ENCODE peak calls at places on chromosomes 16 and 17, in five cellular contexts. One of them, this sample, is unnamed.

GRCh38 chr17:12365805-12366204 is 299.9 kb upstream of the MYOCD start:
- DNase-seq in GM23248: no peak
- DNase-seq in uterus: peak; percentile 68
- DNase-seq in IMR-90: peak; percentile 72
- DNase-seq in SJSA1: no peak
- DNase-seq in this sample: no peak

GRCh38 chr17:67246648-67247415 is 1.8 kb upstream of the HELZ start:
- DNase-seq in GM23248: peak; percentile 36
- DNase-seq in uterus: no peak
- DNase-seq in IMR-90: peak; percentile 60
- DNase-seq in SJSA1: no peak
- DNase-seq in this sample: peak; percentile 75

GRCh38 chr16:64121473-64121872 is 1000.4 kb downstream of the CDH11 start:
- DNase-seq in GM23248: peak; percentile 68
- DNase-seq in uterus: no peak
- DNase-seq in IMR-90: peak; percentile 64
- DNase-seq in SJSA1: no peak
- DNase-seq in this sample: no peak

GRCh38 chr16:53789159-53789558 is 85.2 kb downstream of the FTO start:
- DNase-seq in GM23248: peak; percentile 93
- DNase-seq in uterus: no peak
- DNase-seq in IMR-90: peak; percentile 84
- DNase-seq in SJSA1: no peak
- DNase-seq in this sample: no peak

GRCh38 chr17:22503322-22503899 is 811.1 kb downstream of the KCNJ18 start:
- DNase-seq in GM23248: no peak
- DNase-seq in uterus: no peak
- DNase-seq in IMR-90: no peak
- DNase-seq in SJSA1: no peak
- DNase-seq in this sample: no peak

GRCh38 chr16:84194470-84195200 is 3.7 kb downstream of the ADAD2 start:
- DNase-seq in GM23248: no peak
- DNase-seq in uterus: no peak
- DNase-seq in IMR-90: no peak
- DNase-seq in SJSA1: no peak
- DNase-seq in this sample: no peak

GRCh38 chr17:18182978-18183333 is 672 bp upstream of the ALKBH5 start:
- DNase-seq in GM23248: peak; percentile 94
- DNase-seq in uterus: peak; percentile 89
- DNase-seq in IMR-90: peak; percentile 78
- DNase-seq in SJSA1: no peak
- DNase-seq in this sample: peak; percentile 97

GRCh38 chr17:66720027-66720426 is 114.9 kb upstream of the CACNG5 start:
- DNase-seq in GM23248: no peak
- DNase-seq in uterus: no peak
- DNase-seq in IMR-90: no peak
- DNase-seq in SJSA1: no peak
- DNase-seq in this sample: no peak

GRCh38 chr17:40328386-40328766 is 19.4 kb downstream of the RARA start:
- DNase-seq in GM23248: no peak
- DNase-seq in uterus: no peak
- DNase-seq in IMR-90: no peak
- DNase-seq in SJSA1: no peak
- DNase-seq in this sample: no peak

GRCh38 chr17:69056179-69056823 is 4.4 kb downstream of the ABCA9 start:
- DNase-seq in GM23248: no peak
- DNase-seq in uterus: no peak
- DNase-seq in IMR-90: no peak
- DNase-seq in SJSA1: no peak
- DNase-seq in this sample: no peak

GRCh38 chr16:1691276-1691675 is 13.2 kb downstream of the JPT2 start:
- DNase-seq in GM23248: peak; percentile 73
- DNase-seq in uterus: no peak
- DNase-seq in IMR-90: peak; percentile 59
- DNase-seq in SJSA1: peak; percentile 59
- DNase-seq in this sample: no peak

GRCh38 chr17:42774066-42774750 is 959 bp downstream of the VPS25 start:
- DNase-seq in GM23248: peak; percentile 58
- DNase-seq in uterus: no peak
- DNase-seq in IMR-90: peak; percentile 55
- DNase-seq in SJSA1: peak; percentile 73
- DNase-seq in this sample: no peak

GRCh38 chr16:46739934-46740333 is 8.2 kb downstream of the MYLK3 start:
- DNase-seq in GM23248: no peak
- DNase-seq in uterus: no peak
- DNase-seq in IMR-90: no peak
- DNase-seq in SJSA1: no peak
- DNase-seq in this sample: peak; percentile 21

GRCh38 chr17:48727415-48728175 is 955 bp downstream of the HOXB13 start:
- DNase-seq in GM23248: no peak
- DNase-seq in uterus: no peak
- DNase-seq in IMR-90: no peak
- DNase-seq in SJSA1: no peak
- DNase-seq in this sample: no peak

GRCh38 chr17:15236281-15237105 is 28.6 kb downstream of the PMP22 start:
- DNase-seq in GM23248: peak; percentile 55
- DNase-seq in uterus: no peak
- DNase-seq in IMR-90: peak; percentile 23
- DNase-seq in SJSA1: no peak
- DNase-seq in this sample: no peak

GRCh38 chr16:4477966-4478365 is 1.8 kb downstream of the HMOX2 start:
- DNase-seq in GM23248: peak; percentile 78
- DNase-seq in uterus: no peak
- DNase-seq in IMR-90: peak; percentile 61
- DNase-seq in SJSA1: peak; percentile 50
- DNase-seq in this sample: no peak

GRCh38 chr17:19508327-19508867 is 25.3 kb upstream of the SLC47A1 start:
- DNase-seq in GM23248: no peak
- DNase-seq in uterus: peak; percentile 51
- DNase-seq in IMR-90: no peak
- DNase-seq in SJSA1: no peak
- DNase-seq in this sample: peak; percentile 88

GRCh38 chr17:45411348-45412105 is 21.1 kb downstream of the ARHGAP27 start:
- DNase-seq in GM23248: no peak
- DNase-seq in uterus: no peak
- DNase-seq in IMR-90: no peak
- DNase-seq in SJSA1: no peak
- DNase-seq in this sample: no peak

GRCh38 chr17:45408611-45409421 is 23.9 kb downstream of the ARHGAP27 start:
- DNase-seq in GM23248: no peak
- DNase-seq in uterus: no peak
- DNase-seq in IMR-90: no peak
- DNase-seq in SJSA1: no peak
- DNase-seq in this sample: peak; percentile 67

GRCh38 chr17:45406107-45406506 is 26.6 kb downstream of the ARHGAP27 start:
- DNase-seq in GM23248: no peak
- DNase-seq in uterus: no peak
- DNase-seq in IMR-90: no peak
- DNase-seq in SJSA1: no peak
- DNase-seq in this sample: no peak

GRCh38 chr17:45410144-45411091 is 22.3 kb downstream of the ARHGAP27 start:
- DNase-seq in GM23248: no peak
- DNase-seq in uterus: no peak
- DNase-seq in IMR-90: no peak
- DNase-seq in SJSA1: no peak
- DNase-seq in this sample: peak; percentile 95

GRCh38 chr17:45409659-45410076 is 23.0 kb downstream of the ARHGAP27 start:
- DNase-seq in GM23248: no peak
- DNase-seq in uterus: no peak
- DNase-seq in IMR-90: no peak
- DNase-seq in SJSA1: no peak
- DNase-seq in this sample: peak; percentile 83
- H3K4me3 ChIP-seq in GM23248: no peak overlapping the region
- H3K4me3 ChIP-seq in uterus: no peak overlapping the region
- H3K4me3 ChIP-seq in IMR-90: no peak overlapping the region
- H3K4me3 ChIP-seq in SJSA1: no peak overlapping the region
- H3K4me3 ChIP-seq in this sample: peak overlapping the region; percentile 87

GRCh38 chr16:30953111-30953510 is 4.2 kb downstream of the ORAI3 start:
- DNase-seq in GM23248: no peak
- DNase-seq in uterus: no peak
- DNase-seq in IMR-90: no peak
- DNase-seq in SJSA1: no peak
- DNase-seq in this sample: no peak
- H3K27ac ChIP-seq in GM23248: no peak overlapping the region
- H3K27ac ChIP-seq in uterus: no peak overlapping the region
- H3K27ac ChIP-seq in IMR-90: no peak overlapping the region
- H3K27ac ChIP-seq in SJSA1: no peak overlapping the region
- H3K27ac ChIP-seq in this sample: no peak overlapping the region

GRCh38 chr17:21284319-21285163 is at the start of gene MAP2K3:
- DNase-seq in GM23248: peak; percentile 100
- DNase-seq in uterus: peak; percentile 99
- DNase-seq in IMR-90: peak; percentile 99
- DNase-seq in SJSA1: peak; percentile 97
- DNase-seq in this sample: peak; percentile 100
- H3K4me3 ChIP-seq in GM23248: peak within 1 kb of the TSS; percentile 88
- H3K4me3 ChIP-seq in uterus: peak within 1 kb of the TSS; percentile 61
- H3K4me3 ChIP-seq in IMR-90: peak within 1 kb of the TSS; percentile 84
- H3K4me3 ChIP-seq in SJSA1: peak within 1 kb of the TSS; percentile 88
- H3K4me3 ChIP-seq in this sample: peak within 1 kb of the TSS; percentile 87

GRCh38 chr16:678858-679807 is 1.1 kb upstream of the STUB1 start:
- DNase-seq in GM23248: peak; percentile 64
- DNase-seq in uterus: peak; percentile 73
- DNase-seq in IMR-90: peak; percentile 30
- DNase-seq in SJSA1: peak; percentile 70
- DNase-seq in this sample: peak; percentile 94

GRCh38 chr16:676565-677297 is 1.3 kb downstream of the RHBDL1 start:
- DNase-seq in GM23248: no peak
- DNase-seq in uterus: no peak
- DNase-seq in IMR-90: no peak
- DNase-seq in SJSA1: no peak
- DNase-seq in this sample: no peak

GRCh38 chr16:677306-678190 is 2.1 kb downstream of the RHBDL1 start:
- DNase-seq in GM23248: no peak
- DNase-seq in uterus: no peak
- DNase-seq in IMR-90: no peak
- DNase-seq in SJSA1: no peak
- DNase-seq in this sample: no peak

GRCh38 chr16:679808-680624 is at the start of gene STUB1:
- DNase-seq in GM23248: peak; percentile 93
- DNase-seq in uterus: peak; percentile 90
- DNase-seq in IMR-90: peak; percentile 80
- DNase-seq in SJSA1: peak; percentile 90
- DNase-seq in this sample: peak; percentile 96

GRCh38 chr16:678209-678857 is 1.9 kb upstream of the STUB1 start:
- DNase-seq in GM23248: no peak
- DNase-seq in uterus: no peak
- DNase-seq in IMR-90: no peak
- DNase-seq in SJSA1: no peak
- DNase-seq in this sample: no peak
- H3K27ac ChIP-seq in GM23248: no peak overlapping the region
- H3K27ac ChIP-seq in uterus: no peak overlapping the region
- H3K27ac ChIP-seq in IMR-90: no peak overlapping the region
- H3K27ac ChIP-seq in SJSA1: no peak overlapping the region
- H3K27ac ChIP-seq in this sample: no peak overlapping the region

GRCh38 chr16:87584271-87584670 is 18.0 kb upstream of the JPH3 start:
- DNase-seq in GM23248: peak; percentile 71
- DNase-seq in uterus: no peak
- DNase-seq in IMR-90: peak; percentile 80
- DNase-seq in SJSA1: peak; percentile 48
- DNase-seq in this sample: peak; percentile 23

GRCh38 chr16:87582221-87582965 is 19.9 kb upstream of the JPH3 start:
- DNase-seq in GM23248: peak; percentile 96
- DNase-seq in uterus: peak; percentile 77
- DNase-seq in IMR-90: peak; percentile 75
- DNase-seq in SJSA1: peak; percentile 96
- DNase-seq in this sample: peak; percentile 68

GRCh38 chr16:87583453-87584131 is 18.7 kb upstream of the JPH3 start:
- DNase-seq in GM23248: peak; percentile 80
- DNase-seq in uterus: no peak
- DNase-seq in IMR-90: peak; percentile 65
- DNase-seq in SJSA1: peak; percentile 66
- DNase-seq in this sample: no peak

GRCh38 chr16:87581867-87582220 is 20.5 kb upstream of the JPH3 start:
- DNase-seq in GM23248: peak; percentile 99
- DNase-seq in uterus: peak; percentile 85
- DNase-seq in IMR-90: peak; percentile 98
- DNase-seq in SJSA1: peak; percentile 98
- DNase-seq in this sample: peak; percentile 45

DNA sequence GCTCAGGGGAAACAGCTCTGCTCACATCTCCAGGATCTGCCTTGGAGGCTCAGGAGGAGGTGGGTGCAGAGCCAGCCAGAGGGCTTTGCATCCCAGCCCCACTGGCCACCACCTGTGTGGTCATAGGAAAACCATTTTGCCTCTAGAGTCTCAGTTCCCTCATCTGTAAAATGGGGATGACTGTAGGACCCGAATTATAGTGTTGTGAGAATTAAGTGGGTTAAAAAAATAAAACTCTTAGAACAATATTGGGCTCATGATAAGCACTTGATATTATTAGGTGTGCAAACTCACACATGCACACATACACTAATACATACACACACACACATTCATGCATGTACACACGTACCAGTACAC is 19.4 kb upstream of the JPH3 start:
- DNase-seq in GM23248: no peak
- DNase-seq in uterus: no peak
- DNase-seq in IMR-90: no peak
- DNase-seq in SJSA1: no peak
- DNase-seq in this sample: no peak
- H3K4me3 ChIP-seq in GM23248: peak overlapping the region; percentile 47
- H3K4me3 ChIP-seq in uterus: no peak overlapping the region
- H3K4me3 ChIP-seq in IMR-90: no peak overlapping the region
- H3K4me3 ChIP-seq in SJSA1: peak overlapping the region; percentile 31
- H3K4me3 ChIP-seq in this sample: no peak overlapping the region

GRCh38 chr16:85637061-85637807 is 24.1 kb downstream of the GSE1 start:
- DNase-seq in GM23248: no peak
- DNase-seq in uterus: no peak
- DNase-seq in IMR-90: no peak
- DNase-seq in SJSA1: no peak
- DNase-seq in this sample: no peak

GRCh38 chr16:85636234-85636812 is 23.2 kb downstream of the GSE1 start:
- DNase-seq in GM23248: no peak
- DNase-seq in uterus: no peak
- DNase-seq in IMR-90: peak; percentile 12
- DNase-seq in SJSA1: no peak
- DNase-seq in this sample: no peak

GRCh38 chr16:85638248-85638647 is 25.1 kb downstream of the GSE1 start:
- DNase-seq in GM23248: no peak
- DNase-seq in uterus: no peak
- DNase-seq in IMR-90: no peak
- DNase-seq in SJSA1: no peak
- DNase-seq in this sample: no peak

GRCh38 chr16:85638695-85639409 is 25.7 kb downstream of the GSE1 start:
- DNase-seq in GM23248: no peak
- DNase-seq in uterus: no peak
- DNase-seq in IMR-90: no peak
- DNase-seq in SJSA1: no peak
- DNase-seq in this sample: no peak

DNA sequence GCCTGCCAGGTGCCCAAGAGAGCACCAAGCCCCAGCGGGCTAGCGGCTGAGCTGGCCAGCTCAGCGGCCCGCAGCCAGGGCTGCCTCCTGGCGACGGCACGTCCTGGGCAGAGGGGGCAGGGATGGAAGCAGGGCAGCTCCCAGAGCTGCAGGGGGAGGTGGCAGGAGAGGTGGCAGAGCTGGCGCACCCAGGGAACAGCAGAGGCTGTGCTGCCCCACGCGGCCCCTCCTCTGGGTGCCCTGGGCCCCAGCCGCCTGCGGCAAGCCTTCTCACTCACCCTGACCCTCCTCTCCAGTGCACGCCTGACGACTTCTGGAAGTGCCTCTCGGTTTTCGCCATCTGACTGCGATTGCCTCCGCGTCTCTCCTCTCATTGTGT is 24.7 kb downstream of the GSE1 start:
- DNase-seq in GM23248: no peak
- DNase-seq in uterus: no peak
- DNase-seq in IMR-90: no peak
- DNase-seq in SJSA1: no peak
- DNase-seq in this sample: no peak
- H3K27ac ChIP-seq in GM23248: no peak overlapping the region
- H3K27ac ChIP-seq in uterus: no peak overlapping the region
- H3K27ac ChIP-seq in IMR-90: no peak overlapping the region
- H3K27ac ChIP-seq in SJSA1: no peak overlapping the region
- H3K27ac ChIP-seq in this sample: no peak overlapping the region

This sample was measured in spleen.